ENCODE peak calls at places on chromosomes 1 and 21, in ten cellular contexts. R is Peyer's patch, B is IMR-90, S is breast epithelium, E is HCT116, A is stomach, F is A549, W is GM12878, H is sigmoid colon, O is ovary. X is an unnamed sample.

GRCh38 chr1:17419626-17420328 is 19.7 kb downstream of the RCC2 start:
- DNase-seq in R (peak), B (peak), S (no peak), E (no peak), A (peak), F (peak), W (no peak), H (peak), O (peak), X (peak)

GRCh38 chr1:175185918-175186317 is 6.7 kb downstream of the KIAA0040 start:
- DNase-seq in R (no peak), B (no peak), S (no peak), E (no peak), A (no peak), F (no peak), W (no peak), H (no peak), O (no peak), X (no peak)

GRCh38 chr1:223189903-223190724 is 47.1 kb upstream of the TLR5 start:
- DNase-seq in R (no peak), B (peak), S (no peak), E (peak), A (no peak), F (peak), W (peak), H (no peak), O (no peak), X (no peak)

GRCh38 chr1:151919246-151919645 is 9.9 kb upstream of the THEM4 start:
- DNase-seq in R (no peak), B (no peak), S (no peak), E (no peak), A (no peak), F (no peak), W (no peak), H (no peak), O (no peak), X (no peak)

GRCh38 chr1:112507896-112508241 is 896 bp upstream of the WNT2B start:
- DNase-seq in R (no peak), B (no peak), S (no peak), E (no peak), A (no peak), F (peak), W (no peak), H (no peak), O (peak), X (peak)

GRCh38 chr1:234611799-234612351 is 1.9 kb upstream of the IRF2BP2 start:
- DNase-seq in R (peak), B (no peak), S (no peak), E (no peak), A (peak), F (no peak), W (no peak), H (peak), O (peak), X (peak)

GRCh38 chr21:28674807-28675206 is 317.9 kb downstream of the LTN1 start:
- DNase-seq in R (no peak), B (no peak), S (no peak), E (no peak), A (no peak), F (no peak), W (no peak), H (no peak), O (no peak), X (no peak)

GRCh38 chr1:28259935-28260802 is 851 bp downstream of the SESN2 start:
- DNase-seq in R (peak), B (peak), S (peak), E (no peak), A (peak), F (peak), W (no peak), H (peak), O (peak), X (peak)

GRCh38 chr1:231724876-231725647 is 98.5 kb downstream of the DISC1 start:
- DNase-seq in R (no peak), B (peak), S (no peak), E (peak), A (no peak), F (peak), W (no peak), H (no peak), O (peak), X (no peak)

GRCh38 chr21:34520769-34521508 is 8.9 kb upstream of the KCNE1 start:
- DNase-seq in R (no peak), B (no peak), S (no peak), E (no peak), A (no peak), F (no peak), W (no peak), H (no peak), O (no peak), X (no peak)

GRCh38 chr21:34519694-34520093 is 7.7 kb upstream of the KCNE1 start:
- DNase-seq in R (no peak), B (no peak), S (no peak), E (no peak), A (no peak), F (no peak), W (no peak), H (no peak), O (no peak), X (no peak)

GRCh38 chr21:34523019-34523418 is 11.0 kb upstream of the KCNE1 start:
- DNase-seq in R (no peak), B (no peak), S (no peak), E (no peak), A (peak), F (no peak), W (no peak), H (no peak), O (no peak), X (peak)

GRCh38 chr21:34521561-34521960 is 9.6 kb upstream of the KCNE1 start:
- DNase-seq in R (no peak), B (no peak), S (no peak), E (no peak), A (no peak), F (no peak), W (no peak), H (no peak), O (no peak), X (no peak)

DNA sequence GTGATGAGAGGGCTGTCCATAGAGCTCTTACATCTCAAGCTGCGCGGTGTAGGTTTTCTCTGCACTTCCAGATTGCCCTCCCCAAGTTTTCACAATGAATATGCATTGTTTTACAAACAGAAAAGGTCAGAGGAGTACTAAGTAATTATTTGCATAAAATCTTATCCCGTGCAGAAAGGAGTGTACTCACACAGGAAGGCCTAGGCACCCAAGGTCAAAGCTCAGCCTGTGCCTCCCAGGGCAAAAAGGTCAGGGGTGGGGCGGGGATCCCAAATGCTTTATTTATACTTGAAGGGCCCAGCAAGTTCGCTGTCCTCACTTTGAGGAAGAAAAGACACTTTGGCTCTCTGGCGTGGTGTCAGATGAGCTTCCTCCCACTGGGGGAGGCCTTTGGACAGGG is 10.3 kb upstream of the KCNE1 start:
- DNase-seq in R (peak), B (no peak), S (no peak), E (no peak), A (no peak), F (no peak), W (no peak), H (no peak), O (no peak), X (peak)
- H3K27ac ChIP-seq in R (peak), B (no peak), S (peak), E (no peak), A (peak), F (peak), W (no peak), H (peak), O (no peak), X (peak)

GRCh38 chr1:22578732-22579361 is 15.6 kb downstream of the EPHA8 start:
- DNase-seq in R (no peak), B (no peak), S (no peak), E (no peak), A (no peak), F (no peak), W (no peak), H (no peak), O (no peak), X (no peak)
- TF ChIP-seq POLR2A in R (no peak), B (no peak), S (no peak), E (no peak), A (no peak), F (no peak), W (no peak), H (no peak), O (no peak), X (no peak)

DNA sequence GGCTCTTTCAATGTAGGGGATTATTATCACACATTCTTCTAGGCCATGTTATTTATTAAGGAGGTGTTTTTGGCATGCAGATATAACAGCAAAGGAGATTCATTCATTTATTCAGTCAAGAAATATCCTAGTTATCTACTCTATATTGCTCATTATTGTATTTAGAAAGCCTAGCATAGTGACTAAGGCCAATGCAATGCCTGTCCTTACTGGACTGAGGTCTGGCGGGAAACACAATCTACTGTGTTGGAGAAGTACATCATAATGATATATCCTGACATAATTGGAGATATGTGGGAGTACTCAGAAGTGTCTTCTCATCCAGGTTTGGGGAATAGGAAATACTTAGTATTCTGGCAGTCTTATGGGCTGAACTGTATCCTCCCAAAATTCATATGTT is 421.5 kb upstream of the USP24 start:
- DNase-seq in R (no peak), B (peak), S (no peak), E (no peak), A (no peak), F (no peak), W (no peak), H (no peak), O (no peak), X (no peak)
- H3K27ac ChIP-seq in R (no peak), B (no peak), S (no peak), E (no peak), A (no peak), F (no peak), W (no peak), H (no peak), O (no peak), X (no peak)

GRCh38 chr1:19367584-19368041 is 55.5 kb downstream of the SLC66A1 start:
- DNase-seq in R (no peak), B (no peak), S (peak), E (no peak), A (peak), F (no peak), W (no peak), H (no peak), O (no peak), X (no peak)
- TF ChIP-seq POLR2A in R (no peak), B (no peak), S (no peak), E (no peak), A (no peak), F (no peak), W (no peak), H (no peak), O (no peak), X (no peak)

GRCh38 chr1:2226525-2227340 is 1.4 kb upstream of the SKI start:
- DNase-seq in R (peak), B (no peak), S (no peak), E (no peak), A (no peak), F (no peak), W (no peak), H (peak), O (peak), X (no peak)
- H3K27ac ChIP-seq in R (peak), B (peak), S (peak), E (peak), A (peak), F (peak), W (peak), H (peak), O (peak), X (peak)

GRCh38 chr1:155976062-155976912 is 2.1 kb downstream of the ARHGEF2 start:
- DNase-seq in R (no peak), B (peak), S (peak), E (no peak), A (peak), F (no peak), W (no peak), H (peak), O (peak), X (peak)
- TF ChIP-seq POLR2A in R (no peak), B (no peak), S (no peak), E (no peak), A (no peak), F (no peak), W (peak), H (no peak), O (no peak), X (no peak)

DNA sequence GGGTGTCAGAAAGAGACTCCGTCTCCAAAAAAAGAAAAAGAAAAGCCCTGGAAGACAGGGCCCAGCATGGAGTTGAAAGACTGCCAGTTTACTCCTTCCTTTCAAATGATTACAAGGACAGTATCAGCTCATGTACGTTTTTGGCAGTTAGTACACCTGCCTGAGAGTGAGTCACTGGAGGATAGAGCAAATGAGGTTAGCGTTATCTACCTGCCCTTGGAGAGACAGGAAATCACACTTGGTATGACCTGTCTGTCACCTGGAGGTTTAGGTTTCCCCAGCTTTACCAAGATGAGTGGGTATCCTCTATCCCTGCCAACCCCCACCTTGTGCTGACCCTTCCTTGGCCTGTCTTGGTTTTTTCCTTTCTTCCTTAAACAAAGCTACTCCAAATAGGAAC is 96.8 kb upstream of the BMP8A start:
- DNase-seq in R (no peak), B (no peak), S (no peak), E (peak), A (no peak), F (no peak), W (no peak), H (no peak), O (no peak), X (no peak)
- H3K27ac ChIP-seq in R (peak), B (peak), S (peak), E (peak), A (peak), F (peak), W (no peak), H (peak), O (no peak), X (peak)

GRCh38 chr1:153963030-153963849 is at the start of gene SLC39A1:
- DNase-seq in R (peak), B (peak), S (peak), E (peak), A (peak), F (peak), W (peak), H (peak), O (peak), X (peak)
- TF ChIP-seq POLR2A in R (peak), B (peak), S (peak), E (peak), A (no peak), F (peak), W (peak), H (peak), O (peak), X (peak)

GRCh38 chr1:66356605-66357004 is 177.3 kb upstream of the SGIP1 start:
- DNase-seq in R (no peak), B (no peak), S (no peak), E (no peak), A (no peak), F (no peak), W (no peak), H (no peak), O (no peak), X (no peak)
- H3K27ac ChIP-seq in R (no peak), B (no peak), S (no peak), E (peak), A (no peak), F (peak), W (no peak), H (no peak), O (no peak), X (no peak)

DNA sequence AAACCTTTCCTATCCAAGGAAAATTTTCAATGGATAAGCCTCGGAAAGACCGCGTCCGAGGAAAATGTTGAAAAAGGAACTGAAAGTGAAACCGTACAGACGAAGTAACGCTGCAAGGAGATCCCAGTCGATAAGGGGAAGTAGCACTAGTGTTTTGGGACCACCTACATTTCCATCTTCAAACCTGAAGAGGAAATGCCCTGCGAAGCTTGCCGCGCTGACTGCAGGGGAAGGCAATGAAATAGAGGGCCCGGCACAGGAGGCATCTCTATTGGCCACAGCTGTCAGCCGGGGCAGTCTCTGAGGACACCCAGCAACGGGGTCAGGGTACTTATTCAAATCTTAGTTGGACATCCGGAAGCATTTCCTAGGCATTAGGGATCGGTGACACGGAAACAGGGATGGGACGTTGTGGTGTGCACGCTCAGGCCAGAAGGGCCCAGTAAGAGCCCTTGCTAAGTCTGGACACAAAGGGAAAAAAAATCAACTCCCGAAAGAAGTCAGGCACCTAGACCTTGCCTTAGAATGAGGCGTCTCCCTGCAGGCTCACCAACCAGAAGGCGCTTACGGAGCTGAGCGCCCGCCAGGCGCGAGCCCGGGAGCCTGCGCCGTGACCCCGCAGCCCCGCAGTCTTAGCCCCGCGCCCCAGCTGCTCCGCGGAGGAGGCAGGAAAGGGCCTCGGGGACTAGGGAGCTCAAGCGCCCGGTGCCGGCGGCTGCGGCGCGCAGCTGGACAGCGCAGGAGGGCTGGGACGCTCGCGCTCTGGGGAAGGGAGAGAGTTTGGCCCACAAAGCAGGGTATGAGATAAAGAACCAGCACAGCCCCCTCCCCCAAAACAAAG is 649 bp downstream of the USF1 start:
- DNase-seq in R (peak), B (peak), S (peak), E (no peak), A (peak), F (peak), W (peak), H (peak), O (peak), X (peak)
- TF ChIP-seq POLR2A in R (peak), B (no peak), S (no peak), E (no peak), A (no peak), F (no peak), W (peak), H (no peak), O (no peak), X (peak)

X was measured in transverse colon.